ENCODE peak calls at places on chromosomes 7 and 10, in eight cellular contexts. K, S, N, Y, C, Z, L and Q are unnamed samples.

GRCh38 chr7:73482746-73483145 is 39.3 kb downstream of the BAZ1B start:
- DNase-seq in L (no peak), S (no peak), Z (no peak), Y (no peak), N (no peak), C (no peak), K (no peak), Q (peak; percentile 51)

GRCh38 chr7:99027241-99027640 is 116.7 kb downstream of the SMURF1 start:
- DNase-seq in Y (no peak), L (no peak), N (no peak), S (no peak), K (no peak), C (no peak), Z (no peak), Q (no peak)

GRCh38 chr7:127252736-127253288 is at the start of gene GRM8:
- DNase-seq in Y (peak; percentile 22), S (peak; percentile 29), L (no peak), N (no peak), Z (peak; percentile 67), C (peak; percentile 22), K (no peak), Q (peak; percentile 78)

GRCh38 chr7:65609131-65609530 is 235.5 kb downstream of the ZNF92 start:
- DNase-seq in Y (no peak), C (no peak), K (no peak), L (no peak), Z (no peak), S (no peak), N (no peak), Q (no peak)

GRCh38 chr10:19488592-19489280 is 327.5 kb upstream of the PLXDC2 start:
- DNase-seq in L (no peak), K (no peak), N (no peak), Z (no peak), S (peak; percentile 34), Y (no peak), C (peak; percentile 4), Q (peak; percentile 86)

GRCh38 chr10:70656489-70656888 is 15.8 kb upstream of the ADAMTS14 start:
- DNase-seq in N (no peak), Y (no peak), K (peak; percentile 96), S (no peak), C (peak; percentile 93), L (peak; percentile 78), Z (no peak), Q (no peak)

GRCh38 chr10:66928000-66928770 is 2.3 kb downstream of the LRRTM3 start:
- DNase-seq in N (no peak), K (no peak), Y (no peak), S (no peak), L (no peak), Z (no peak), C (no peak), Q (peak; percentile 36)

GRCh38 chr10:45261946-45262345 is 53.5 kb downstream of the OR13A1 start:
- DNase-seq in C (no peak), Y (no peak), Z (no peak), S (no peak), N (no peak), L (no peak), K (no peak), Q (no peak)

GRCh38 chr10:60508831-60509230 is 119.2 kb upstream of the ANK3 start:
- DNase-seq in Y (no peak), K (no peak), L (no peak), S (no peak), N (no peak), Z (no peak), C (no peak), Q (no peak)

GRCh38 chr10:78513986-78514385 is 480.3 kb downstream of the RPS24 start:
- DNase-seq in K (no peak), L (no peak), N (no peak), Z (no peak), C (no peak), S (no peak), Y (no peak), Q (no peak)

GRCh38 chr7:145732521-145732920 is 384.1 kb upstream of the CNTNAP2 start:
- DNase-seq in K (no peak), N (no peak), S (no peak), L (no peak), C (peak; percentile 53), Z (no peak), Y (no peak), Q (no peak)

GRCh38 chr10:7317799-7318446 is 92.9 kb downstream of the SFMBT2 start:
- DNase-seq in Y (no peak), C (no peak), Z (no peak), L (peak; percentile 11), N (no peak), K (no peak), S (no peak), Q (no peak)

GRCh38 chr7:116052006-116052405 is 21.4 kb upstream of the TFEC start:
- DNase-seq in K (no peak), S (no peak), Y (no peak), Z (no peak), C (peak; percentile 35), N (no peak), L (no peak), Q (no peak)

GRCh38 chr10:117980216-117980615 is 66.5 kb downstream of the RAB11FIP2 start:
- DNase-seq in S (no peak), C (peak; percentile 90), Z (no peak), K (peak; percentile 61), L (no peak), Y (no peak), N (no peak), Q (no peak)

GRCh38 chr7:158164101-158165095 is 423.2 kb downstream of the PTPRN2 start:
- DNase-seq in N (no peak), K (no peak), Y (no peak), C (no peak), L (no peak), Z (no peak), S (no peak), Q (no peak)